ENCODE peak calls at places on chromosomes 5 and 9, in ten cellular contexts. D is hypothalamus; X is PC-3; I is CD4-positive, alpha-beta T cell; Y is T-helper 1 cell; S is psoas muscle; N is GM13977; B is fibroblast of gingiva; R is GM18507; W is AG09309. E is an unnamed sample.

GRCh38 chr5:124372457-124372856 is 374.0 kb downstream of the ZNF608 start:
- DNase-seq in D (no peak), I (no peak), Y (no peak), R (no peak), W (no peak), B (peak; percentile 25), N (no peak), S (no peak), X (no peak), E (no peak)

GRCh38 chr5:168086104-168086610 is 205.3 kb upstream of the WWC1 start:
- DNase-seq in B (no peak), W (peak; percentile 82), Y (no peak), S (no peak), I (no peak), N (no peak), X (peak; percentile 83), R (no peak), D (no peak), E (no peak)

GRCh38 chr9:4553951-4554381 is 63.7 kb downstream of the SLC1A1 start:
- DNase-seq in Y (no peak), D (no peak), S (no peak), B (peak; percentile 54), I (no peak), N (no peak), R (no peak), W (no peak), X (peak; percentile 7), E (no peak)

GRCh38 chr5:14199902-14200301 is 56.8 kb downstream of the TRIO start:
- DNase-seq in D (no peak), Y (no peak), R (no peak), N (no peak), X (no peak), S (no peak), I (no peak), W (no peak), B (no peak), E (no peak)

GRCh38 chr9:133875131-133875530 is 117.0 kb downstream of the VAV2 start:
- DNase-seq in Y (no peak), R (no peak), D (no peak), I (no peak), N (no peak), W (no peak), X (no peak), S (no peak), B (no peak), E (no peak)

GRCh38 chr9:12891588-12891987 is 116.8 kb downstream of the LURAP1L start:
- DNase-seq in R (no peak), S (no peak), X (no peak), B (no peak), Y (no peak), D (no peak), W (no peak), N (no peak), I (no peak), E (no peak)

GRCh38 chr9:70011366-70011765 is 32.3 kb upstream of the MAMDC2 start:
- DNase-seq in D (no peak), S (no peak), W (no peak), I (no peak), R (no peak), B (no peak), Y (no peak), X (no peak), N (no peak), E (no peak)

GRCh38 chr5:64147849-64148441 is 17.7 kb upstream of the RNF180 start:
- DNase-seq in D (peak; percentile 34), W (peak; percentile 7), B (peak; percentile 36), X (peak; percentile 71), R (peak; percentile 20), N (peak; percentile 55), Y (no peak), I (no peak), S (peak; percentile 37), E (no peak)

GRCh38 chr9:107465467-107466451 is 23.8 kb downstream of the KLF4 start:
- DNase-seq in D (peak; percentile 54), W (no peak), S (peak; percentile 81), Y (no peak), X (peak; percentile 55), N (peak; percentile 81), R (no peak), I (no peak), B (peak; percentile 66), E (no peak)

GRCh38 chr5:157665467-157666085 is 5.8 kb upstream of the C5orf52 start:
- DNase-seq in R (no peak), I (no peak), X (peak; percentile 98), W (peak; percentile 65), N (no peak), D (no peak), Y (no peak), S (no peak), B (peak; percentile 51), E (no peak)

GRCh38 chr5:135832263-135832555 is 2.3 kb upstream of the SLC25A48 start:
- DNase-seq in S (no peak), D (no peak), N (no peak), B (no peak), W (no peak), I (no peak), Y (no peak), R (no peak), X (no peak), E (no peak)

GRCh38 chr5:171757853-171758535 is 27.6 kb upstream of the SMIM23 start:
- DNase-seq in B (peak; percentile 64), D (no peak), X (peak; percentile 97), R (no peak), W (peak; percentile 48), N (no peak), Y (no peak), S (no peak), I (no peak), E (no peak)

GRCh38 chr5:27315541-27316282 is 277.3 kb upstream of the CDH9 start:
- DNase-seq in X (peak; percentile 63), W (peak; percentile 31), N (no peak), B (peak; percentile 49), D (no peak), R (no peak), Y (no peak), I (no peak), S (no peak), E (no peak)

GRCh38 chr5:36442796-36443195 is 141.1 kb upstream of the RANBP3L start:
- DNase-seq in W (no peak), Y (no peak), R (no peak), X (peak; percentile 86), S (no peak), B (no peak), N (no peak), D (no peak), I (no peak), E (no peak)

GRCh38 chr9:129491486-129491855 is 129.4 kb downstream of the C9orf50 start:
- DNase-seq in R (no peak), Y (no peak), S (no peak), X (no peak), D (no peak), B (no peak), I (no peak), W (no peak), N (no peak), E (no peak)

E was measured in GM12878.